ENCODE peak calls at places on chromosome 3, in nine cellular contexts. V, T, A, C, Y, K, O, E and D are unnamed samples.

GRCh38 chr3:29318251-29318650 is 37.4 kb downstream of the RBMS3 start:
- DNase-seq in T (no peak), C (no peak), Y (no peak), E (no peak), O (no peak), A (no peak), V (no peak), K (no peak), D (no peak)

GRCh38 chr3:71064288-71064975 is 519.1 kb downstream of the FOXP1 start:
- DNase-seq in Y (peak; percentile 79), A (peak; percentile 48), C (peak; percentile 56), K (no peak), E (no peak), T (no peak), V (no peak), O (peak; percentile 76), D (no peak)

GRCh38 chr3:94011208-94011842 is 17.1 kb downstream of the STX19 start:
- DNase-seq in C (no peak), Y (no peak), T (no peak), V (no peak), K (no peak), O (no peak), E (no peak), A (no peak), D (no peak)

GRCh38 chr3:175346573-175347356 is 487.6 kb downstream of the NAALADL2 start:
- DNase-seq in O (peak; percentile 96), A (peak; percentile 64), V (peak; percentile 62), E (peak; percentile 93), T (peak; percentile 81), K (no peak), C (peak; percentile 87), Y (peak; percentile 56), D (peak; percentile 41)

GRCh38 chr3:10783360-10784346 is 32.4 kb upstream of the SLC6A11 start:
- DNase-seq in E (peak; percentile 63), V (peak; percentile 50), Y (no peak), C (peak; percentile 19), A (no peak), T (no peak), K (no peak), O (peak; percentile 41), D (no peak)

GRCh38 chr3:43863966-43864933 is 173.5 kb downstream of the ABHD5 start:
- DNase-seq in O (no peak), A (peak; percentile 16), E (no peak), C (no peak), K (peak; percentile 70), V (peak; percentile 18), T (no peak), Y (no peak), D (no peak)

GRCh38 chr3:11288786-11289637 is 16.8 kb downstream of the ATG7 start:
- DNase-seq in E (peak; percentile 96), A (no peak), K (no peak), T (peak; percentile 74), Y (no peak), C (peak; percentile 97), V (no peak), O (peak; percentile 96), D (no peak)

GRCh38 chr3:186705882-186706780 is 11.0 kb upstream of the KNG1 start:
- DNase-seq in O (no peak), V (no peak), T (no peak), Y (no peak), K (peak; percentile 56), C (no peak), E (no peak), A (no peak), D (no peak)

GRCh38 chr3:172201990-172202318 is 162.6 kb downstream of the FNDC3B start:
- DNase-seq in T (peak; percentile 87), A (no peak), C (peak; percentile 83), E (peak; percentile 62), K (no peak), O (peak; percentile 93), Y (no peak), V (no peak), D (no peak)
- TF ChIP-seq CTCF in T (peak; percentile 37), A (no peak), C (peak; percentile 33), E (no peak), K (no peak), O (no peak), Y (no peak), V (no peak), D (no peak)

GRCh38 chr3:179196700-179197099 is 48.5 kb downstream of the PIK3CA start:
- DNase-seq in T (no peak), K (no peak), E (no peak), C (no peak), Y (no peak), O (no peak), V (no peak), A (no peak), D (no peak)

GRCh38 chr3:179196098-179196497 is 47.9 kb downstream of the PIK3CA start:
- DNase-seq in E (no peak), T (peak; percentile 71), Y (no peak), V (no peak), K (no peak), O (peak; percentile 60), A (no peak), C (peak; percentile 83), D (no peak)

GRCh38 chr3:179194931-179195330 is 46.8 kb downstream of the PIK3CA start:
- DNase-seq in V (no peak), K (no peak), Y (no peak), C (no peak), T (no peak), O (no peak), A (no peak), E (no peak), D (no peak)

DNA sequence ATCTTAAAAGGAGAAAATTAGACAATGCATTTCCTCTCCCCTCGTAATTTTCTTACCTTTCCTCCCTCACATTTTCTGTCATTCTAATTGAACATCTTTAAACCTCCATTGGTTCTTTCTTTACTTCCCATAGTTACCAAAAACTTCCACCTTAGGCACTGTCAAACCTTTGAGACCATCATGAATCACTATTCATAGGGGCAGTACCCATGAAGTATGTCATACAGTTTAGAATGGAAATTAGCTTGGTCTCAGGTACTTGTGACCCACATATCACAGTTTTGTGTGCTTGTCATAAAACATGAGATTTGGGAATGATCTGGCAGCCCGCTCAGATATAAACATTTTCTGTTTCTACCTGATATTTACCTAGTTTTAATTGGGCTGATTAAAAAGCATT is 50.1 kb downstream of the KCNMB3 start:
- DNase-seq in O (no peak), V (no peak), E (no peak), Y (no peak), A (no peak), T (no peak), C (no peak), K (no peak), D (no peak)
- H3K4me3 ChIP-seq in O (no peak overlapping the region), V (no peak overlapping the region), E (no peak overlapping the region), Y (no peak overlapping the region), A (no peak overlapping the region), T (no peak overlapping the region), C (no peak overlapping the region), K (no peak overlapping the region), D (no peak overlapping the region)

GRCh38 chr3:150303776-150304175 is 104.3 kb upstream of the TSC22D2 start:
- DNase-seq in O (no peak), K (no peak), T (no peak), A (no peak), E (peak; percentile 31), Y (no peak), V (no peak), C (no peak), D (no peak)
- TF ChIP-seq CTCF in O (peak; percentile 26), K (no peak), T (peak; percentile 21), A (no peak), E (peak; percentile 38), Y (no peak), V (no peak), C (peak; percentile 11), D (peak; percentile 32)

GRCh38 chr3:27629381-27629780 is 92.7 kb downstream of the EOMES start:
- DNase-seq in Y (no peak), K (no peak), A (no peak), T (no peak), C (no peak), O (no peak), V (no peak), E (no peak), D (no peak)

GRCh38 chr3:27630892-27631291 is 91.2 kb downstream of the EOMES start:
- DNase-seq in O (no peak), V (no peak), A (no peak), Y (no peak), K (no peak), T (no peak), E (peak; percentile 79), C (peak; percentile 36), D (no peak)

GRCh38 chr3:27633224-27633545 is 88.9 kb downstream of the EOMES start:
- DNase-seq in C (peak; percentile 70), K (no peak), T (no peak), A (peak; percentile 31), V (no peak), E (peak; percentile 45), O (peak; percentile 67), Y (no peak), D (no peak)

GRCh38 chr3:27628029-27628750 is 93.9 kb downstream of the EOMES start:
- DNase-seq in E (peak; percentile 45), K (no peak), O (no peak), V (no peak), T (no peak), Y (no peak), A (no peak), C (no peak), D (no peak)

DNA sequence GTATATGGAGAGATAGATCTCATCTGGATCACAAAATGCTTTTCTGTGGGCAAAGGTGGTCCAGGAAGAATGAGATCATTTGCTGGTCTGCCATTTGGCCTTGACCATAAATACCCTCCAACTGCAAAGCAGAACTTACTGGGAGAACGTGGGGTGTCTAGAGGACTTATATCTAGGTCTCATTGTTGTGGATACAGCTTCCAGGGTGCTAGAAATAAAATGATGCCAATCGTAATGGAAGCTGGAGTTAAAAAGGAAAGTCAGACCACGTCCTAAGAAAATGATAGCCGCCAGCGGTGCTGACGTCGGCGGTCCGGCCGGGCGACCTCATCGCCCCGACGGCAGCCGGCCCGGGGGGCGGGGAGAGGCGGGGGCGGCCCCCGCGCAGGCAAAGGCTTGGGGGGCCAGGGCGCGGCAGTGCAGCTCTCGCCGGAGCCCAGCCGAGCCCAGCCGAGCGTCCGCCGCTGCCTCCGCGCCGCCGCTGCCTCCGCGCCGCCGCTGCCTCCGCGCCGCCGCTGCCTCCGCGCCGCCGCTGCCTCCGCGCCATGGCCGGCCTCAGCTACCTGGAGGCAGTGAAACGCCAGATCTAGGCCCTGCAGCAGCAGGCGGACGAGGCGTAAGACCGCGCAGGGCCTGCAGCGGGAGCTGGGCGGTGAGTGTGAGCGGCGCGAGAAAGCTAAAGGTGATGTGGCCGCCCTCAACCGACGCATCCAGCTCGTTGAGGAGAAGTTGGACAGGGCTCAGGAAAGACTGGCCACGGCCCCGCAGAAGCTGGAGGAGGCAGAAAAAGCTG is 89.5 kb downstream of the EOMES start:
- DNase-seq in V (no peak), O (peak; percentile 77), E (peak; percentile 30), C (peak; percentile 59), Y (peak; percentile 77), T (peak; percentile 26), A (peak; percentile 46), K (no peak), D (peak; percentile 43)
- H3K4me3 ChIP-seq in V (peak overlapping the region; percentile 52), O (no peak overlapping the region), E (peak overlapping the region; percentile 60), C (peak overlapping the region; percentile 65), Y (peak overlapping the region; percentile 61), T (peak overlapping the region; percentile 62), A (peak overlapping the region; percentile 51), K (peak overlapping the region; percentile 53), D (peak overlapping the region; percentile 73)

DNA sequence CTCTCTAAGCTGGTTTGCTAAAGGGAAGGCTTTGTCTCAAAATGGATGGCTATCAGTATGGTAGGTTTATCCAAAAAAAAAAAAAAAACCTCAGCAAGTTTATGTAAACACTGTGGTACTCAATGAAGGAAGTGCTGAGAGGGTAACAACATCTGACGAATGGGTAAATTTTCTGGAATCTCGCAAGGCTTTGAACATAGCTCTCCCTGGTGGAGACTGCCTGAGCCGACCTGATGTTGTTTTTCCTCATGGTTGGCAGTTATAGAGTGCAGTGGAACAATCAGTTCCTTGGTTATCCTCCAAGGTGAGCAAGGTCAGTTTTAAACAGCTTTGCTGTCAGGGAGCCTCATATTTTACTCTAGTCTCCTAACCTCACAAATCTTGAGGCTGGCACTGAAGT is 94.6 kb downstream of the ZPLD1 start:
- DNase-seq in Y (no peak), V (no peak), T (peak; percentile 3), E (peak; percentile 55), A (no peak), K (no peak), C (no peak), O (peak; percentile 44), D (no peak)
- TF ChIP-seq CTCF in Y (no peak), V (peak; percentile 9), T (peak; percentile 58), E (peak; percentile 74), A (no peak), K (no peak), C (peak; percentile 31), O (peak; percentile 45), D (peak; percentile 54)